ENCODE peak calls at places on chromosomes 1 and 21, in four cellular contexts. J is kidney epithelial cell; D is CD8-positive, alpha-beta T cell; W is AG04450. K is an unnamed sample.

GRCh38 chr1:223331929-223332328 is 32.0 kb downstream of the SUSD4 start:
- DNase-seq in J (peak; percentile 54), D (no peak), W (peak; percentile 30), K (no peak)

GRCh38 chr21:46003575-46004007 is 22.0 kb downstream of the COL6A1 start:
- DNase-seq in J (no peak), D (no peak), W (no peak), K (no peak)

GRCh38 chr1:43300661-43301094 is at the start of gene TIE1:
- DNase-seq in J (no peak), D (no peak), W (no peak), K (no peak)

GRCh38 chr21:41171210-41171609 is 3.2 kb downstream of the BACE2 start:
- DNase-seq in J (peak; percentile 38), D (no peak), W (no peak), K (no peak)

GRCh38 chr1:92784051-92784638 is 763 bp downstream of the EVI5 start:
- DNase-seq in J (peak; percentile 34), D (peak; percentile 40), W (no peak), K (no peak)

GRCh38 chr1:2229921-2230700 is 2.0 kb downstream of the SKI start:
- DNase-seq in J (no peak), D (peak; percentile 46), W (no peak), K (peak; percentile 68)

GRCh38 chr1:160853756-160854155 is 8.9 kb downstream of the CD244 start:
- DNase-seq in J (no peak), D (no peak), W (no peak), K (no peak)

GRCh38 chr1:151267760-151268159 is 13.2 kb downstream of the PSMD4 start:
- DNase-seq in J (no peak), D (no peak), W (no peak), K (no peak)

GRCh38 chr1:40143891-40144575 is 17.2 kb upstream of the RLF start:
- DNase-seq in J (no peak), D (peak; percentile 38), W (peak; percentile 36), K (peak; percentile 71)

GRCh38 chr1:218811497-218811896 is 362.2 kb upstream of the LYPLAL1 start:
- DNase-seq in J (no peak), D (no peak), W (no peak), K (no peak)

GRCh38 chr1:235631816-235632215 is 17.8 kb downstream of the GNG4 start:
- DNase-seq in J (no peak), D (no peak), W (no peak), K (no peak)
- TF ChIP-seq CTCF in J (no peak), D (no peak), W (no peak), K (peak; percentile 31)

GRCh38 chr1:57736940-57737339 is 313.1 kb upstream of the DAB1 start:
- DNase-seq in J (no peak), D (no peak), W (no peak), K (no peak)
- TF ChIP-seq CTCF in J (no peak), D (no peak), W (no peak), K (no peak)

DNA sequence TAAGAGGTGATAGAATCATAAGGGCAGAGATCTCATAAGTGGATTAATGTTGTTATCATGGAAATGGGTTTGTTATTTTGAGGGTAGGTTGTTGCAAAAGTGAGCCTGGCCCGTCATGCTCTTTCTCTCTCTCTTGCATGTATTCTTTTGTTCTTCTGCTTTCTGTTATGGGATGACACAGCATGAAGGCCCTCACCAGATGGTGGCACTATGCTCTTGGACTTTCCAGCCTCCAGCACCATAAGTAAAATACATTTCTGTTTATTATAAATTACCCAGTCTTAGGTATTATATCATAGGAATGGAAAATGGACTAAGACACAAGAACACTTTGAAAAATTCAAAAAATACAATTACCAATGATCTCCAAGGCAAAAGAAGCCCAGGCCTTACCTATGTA is 676.1 kb downstream of the PTPRU start:
- DNase-seq in J (no peak), D (no peak), W (peak; percentile 24), K (no peak)
- TF ChIP-seq CTCF in J (peak; percentile 44), D (no peak), W (peak; percentile 57), K (peak; percentile 38)

DNA sequence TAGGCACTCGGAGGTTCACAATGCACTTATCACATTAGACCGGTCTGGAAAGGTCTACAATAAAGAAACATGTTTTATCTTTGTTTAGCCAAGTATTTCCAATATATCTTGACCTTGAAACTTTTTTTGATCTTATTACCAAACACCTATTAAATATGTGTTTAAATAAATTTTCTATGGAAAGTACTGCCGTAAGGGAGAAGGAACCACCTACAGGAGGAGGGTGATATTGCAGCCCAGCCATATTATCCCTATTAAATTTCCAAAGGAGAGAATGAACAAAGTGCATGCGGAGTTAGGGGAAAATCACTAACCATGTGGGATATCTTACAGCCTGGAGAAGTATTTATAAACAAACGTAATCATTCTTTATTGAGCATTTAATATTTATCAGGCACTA is 14.5 kb downstream of the BRINP2 start:
- DNase-seq in J (no peak), D (no peak), W (no peak), K (no peak)
- TF ChIP-seq CTCF in J (peak; percentile 53), D (no peak), W (peak; percentile 63), K (peak; percentile 73)

GRCh38 chr1:153827168-153827964 is 52.2 kb downstream of the SLC27A3 start:
- DNase-seq in J (no peak), D (no peak), W (no peak), K (no peak)
- TF ChIP-seq CTCF in J (no peak), D (no peak), W (no peak), K (no peak)

GRCh38 chr1:65266501-65266900 is 42.8 kb upstream of the DNAJC6 start:
- DNase-seq in J (no peak), D (no peak), W (no peak), K (no peak)

GRCh38 chr1:65264197-65264929 is 45.0 kb upstream of the DNAJC6 start:
- DNase-seq in J (no peak), D (no peak), W (no peak), K (no peak)

GRCh38 chr1:65267291-65268087 is 41.9 kb upstream of the DNAJC6 start:
- DNase-seq in J (no peak), D (no peak), W (no peak), K (no peak)

GRCh38 chr1:65263286-65263685 is 46.1 kb upstream of the DNAJC6 start:
- DNase-seq in J (no peak), D (no peak), W (no peak), K (no peak)

DNA sequence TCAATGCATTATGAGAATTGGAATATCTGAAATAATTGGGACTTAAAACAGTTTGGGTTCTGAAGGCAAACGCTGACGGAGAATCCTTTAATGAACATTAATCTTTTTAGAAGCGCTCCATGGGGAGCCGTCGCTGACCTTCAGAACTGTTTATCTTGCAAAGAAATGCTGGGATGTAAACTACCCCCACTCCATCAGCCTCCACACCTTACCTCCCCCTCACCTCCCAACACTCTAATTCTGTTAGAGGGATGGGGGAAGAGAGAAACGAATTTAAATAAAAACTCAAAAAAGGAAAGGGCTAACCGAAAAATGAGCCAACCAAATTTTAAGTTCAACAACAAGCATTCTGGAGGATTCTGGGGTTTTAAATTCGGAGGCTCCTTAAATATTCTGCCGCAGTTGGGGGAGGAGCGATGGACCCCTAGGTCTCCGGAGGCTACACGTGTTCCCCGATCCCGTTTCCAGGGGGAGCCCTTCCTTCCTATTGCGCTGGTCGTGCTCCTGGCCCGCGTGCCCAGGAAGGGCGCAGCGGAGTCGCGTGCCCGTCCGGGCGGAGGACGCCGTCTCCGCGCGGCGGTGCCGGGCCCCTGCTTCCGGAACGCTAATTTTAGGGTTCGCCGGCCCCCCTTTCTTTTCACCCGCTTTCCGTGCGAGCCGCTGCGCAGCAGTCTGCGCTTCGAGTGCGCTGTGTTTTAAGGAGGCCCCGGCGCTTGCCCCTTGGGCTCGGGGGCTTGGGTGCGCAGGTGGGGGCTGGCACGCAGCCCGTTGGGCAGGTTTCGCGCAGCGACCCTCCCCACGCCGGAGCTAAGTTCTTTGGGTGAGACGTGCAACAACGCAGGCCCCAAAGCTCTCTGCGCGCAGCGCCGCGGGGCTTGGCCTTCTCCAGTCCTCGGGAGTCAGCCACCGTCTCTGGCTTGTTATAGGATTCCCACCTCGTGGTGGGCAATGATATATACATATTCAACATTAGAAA is 43.8 kb upstream of the DNAJC6 start:
- DNase-seq in J (no peak), D (peak; percentile 53), W (no peak), K (peak; percentile 74)
- TF ChIP-seq CTCF in J (peak; percentile 39), D (no peak), W (peak; percentile 9), K (peak; percentile 42)

DNA sequence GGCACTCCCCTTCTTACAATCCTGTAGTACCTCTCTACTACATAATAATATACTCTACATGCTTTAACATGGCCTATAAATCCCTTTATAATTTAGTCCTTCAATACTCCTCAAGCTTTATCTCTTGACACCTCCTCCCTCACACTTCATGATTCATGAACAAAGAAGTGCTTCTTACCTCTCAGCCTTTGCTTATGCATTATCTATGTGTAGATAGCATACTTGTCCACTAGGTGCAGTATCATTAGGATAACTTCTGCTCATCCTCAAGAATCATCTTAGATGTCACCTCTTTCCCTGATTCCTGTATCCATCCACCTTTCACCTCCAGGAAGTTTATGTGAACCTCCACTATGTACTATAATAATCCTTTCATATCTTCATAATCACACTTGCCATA is 74.4 kb downstream of the COL24A1 start:
- DNase-seq in J (no peak), D (no peak), W (no peak), K (no peak)
- TF ChIP-seq CTCF in J (peak; percentile 18), D (no peak), W (peak; percentile 26), K (peak; percentile 62)

K was measured in type B pancreatic cell.